ENCODE peak calls at places on chromosome 12, in seven cellular contexts. N is breast epithelium, U is adrenal gland, T is spleen, C is heart left ventricle, W is body of pancreas, X is tibial nerve. P is an unnamed sample.

GRCh38 chr12:42129595-42130204 is 15.0 kb downstream of the GXYLT1 start:
- DNase-seq in N (no peak), U (peak; percentile 76), T (no peak), C (no peak), W (peak; percentile 60), X (no peak), P (no peak)

GRCh38 chr12:122845865-122846621 is 10.8 kb downstream of the HIP1R start:
- DNase-seq in N (no peak), U (no peak), T (no peak), C (no peak), W (no peak), X (no peak), P (no peak)

GRCh38 chr12:100184549-100184948 is 16.1 kb upstream of the ACTR6 start:
- DNase-seq in N (no peak), U (no peak), T (no peak), C (no peak), W (no peak), X (no peak), P (no peak)

GRCh38 chr12:41515953-41516352 is 327.8 kb downstream of the PDZRN4 start:
- DNase-seq in N (no peak), U (no peak), T (no peak), C (no peak), W (no peak), X (no peak), P (no peak)

GRCh38 chr12:3147260-3147659 is 70.1 kb downstream of the TSPAN9 start:
- DNase-seq in N (no peak), U (no peak), T (no peak), C (no peak), W (no peak), X (no peak), P (no peak)

GRCh38 chr12:92634730-92635129 is 68.1 kb upstream of the PLEKHG7 start:
- DNase-seq in N (no peak), U (no peak), T (no peak), C (no peak), W (no peak), X (no peak), P (no peak)

GRCh38 chr12:48601013-48601756 is 31.3 kb upstream of the LALBA start:
- DNase-seq in N (no peak), U (no peak), T (no peak), C (no peak), W (no peak), X (no peak), P (no peak)

GRCh38 chr12:42902001-42902400 is 312.5 kb upstream of the PRICKLE1 start:
- DNase-seq in N (no peak), U (no peak), T (no peak), C (no peak), W (no peak), X (no peak), P (no peak)

GRCh38 chr12:125228519-125229260 is 163.5 kb downstream of the AACS start:
- DNase-seq in N (no peak), U (no peak), T (no peak), C (no peak), W (no peak), X (no peak), P (no peak)

GRCh38 chr12:99009654-99010296 is 364.7 kb downstream of the APAF1 start:
- DNase-seq in N (no peak), U (no peak), T (no peak), C (no peak), W (no peak), X (no peak), P (no peak)

GRCh38 chr12:94948232-94948810 is 55.2 kb downstream of the NDUFA12 start:
- DNase-seq in N (no peak), U (peak; percentile 20), T (no peak), C (no peak), W (no peak), X (no peak), P (no peak)

GRCh38 chr12:98856897-98857540 is 211.9 kb downstream of the APAF1 start:
- DNase-seq in N (no peak), U (no peak), T (no peak), C (no peak), W (no peak), X (no peak), P (no peak)

GRCh38 chr12:40236357-40236850 is 11.6 kb downstream of the LRRK2 start:
- DNase-seq in N (no peak), U (no peak), T (no peak), C (no peak), W (no peak), X (no peak), P (no peak)

GRCh38 chr12:121858662-121859572 is at the start of gene HPD:
- DNase-seq in N (no peak), U (peak; percentile 91), T (no peak), C (peak; percentile 80), W (peak; percentile 80), X (peak; percentile 16), P (peak; percentile 84)

GRCh38 chr12:80400591-80400991 is 43.4 kb upstream of the PTPRQ start:
- DNase-seq in N (no peak), U (no peak), T (no peak), C (no peak), W (no peak), X (no peak), P (no peak)

GRCh38 chr12:111581434-111582132 is 17.5 kb downstream of the ATXN2 start:
- DNase-seq in N (no peak), U (no peak), T (no peak), C (no peak), W (no peak), X (no peak), P (no peak)

GRCh38 chr12:38120438-38120837 is 196.1 kb upstream of the ALG10B start:
- DNase-seq in N (no peak), U (no peak), T (no peak), C (no peak), W (no peak), X (no peak), P (no peak)

GRCh38 chr12:113875681-113876080 is 90.4 kb downstream of the RBM19 start:
- DNase-seq in N (no peak), U (no peak), T (no peak), C (no peak), W (no peak), X (no peak), P (no peak)

GRCh38 chr12:19499030-19499429 is 59.7 kb downstream of the AEBP2 start:
- DNase-seq in N (no peak), U (no peak), T (no peak), C (no peak), W (no peak), X (no peak), P (no peak)

GRCh38 chr12:10600988-10601387 is 12.4 kb downstream of the MAGOHB start:
- DNase-seq in N (no peak), U (no peak), T (no peak), C (no peak), W (no peak), X (no peak), P (no peak)

GRCh38 chr12:121514184-121514742 is 66.6 kb downstream of the KDM2B start:
- DNase-seq in N (no peak), U (no peak), T (peak; percentile 80), C (no peak), W (no peak), X (no peak), P (no peak)

GRCh38 chr12:66044731-66045130 is 85.8 kb downstream of the LLPH start:
- DNase-seq in N (no peak), U (no peak), T (no peak), C (no peak), W (no peak), X (no peak), P (no peak)

GRCh38 chr12:65500121-65500846 is 221.8 kb downstream of the MSRB3 start:
- DNase-seq in N (no peak), U (no peak), T (no peak), C (no peak), W (no peak), X (no peak), P (no peak)

GRCh38 chr12:119659289-119659897 is 8.5 kb upstream of the PRKAB1 start:
- DNase-seq in N (no peak), U (peak; percentile 59), T (no peak), C (no peak), W (peak; percentile 33), X (no peak), P (no peak)

GRCh38 chr12:115149279-115149678 is 465.3 kb upstream of the TBX3 start:
- DNase-seq in N (no peak), U (no peak), T (no peak), C (no peak), W (no peak), X (no peak), P (no peak)

GRCh38 chr12:122795807-122796206 is 21.4 kb downstream of the CCDC62 start:
- DNase-seq in N (no peak), U (no peak), T (no peak), C (no peak), W (no peak), X (no peak), P (no peak)

DNA sequence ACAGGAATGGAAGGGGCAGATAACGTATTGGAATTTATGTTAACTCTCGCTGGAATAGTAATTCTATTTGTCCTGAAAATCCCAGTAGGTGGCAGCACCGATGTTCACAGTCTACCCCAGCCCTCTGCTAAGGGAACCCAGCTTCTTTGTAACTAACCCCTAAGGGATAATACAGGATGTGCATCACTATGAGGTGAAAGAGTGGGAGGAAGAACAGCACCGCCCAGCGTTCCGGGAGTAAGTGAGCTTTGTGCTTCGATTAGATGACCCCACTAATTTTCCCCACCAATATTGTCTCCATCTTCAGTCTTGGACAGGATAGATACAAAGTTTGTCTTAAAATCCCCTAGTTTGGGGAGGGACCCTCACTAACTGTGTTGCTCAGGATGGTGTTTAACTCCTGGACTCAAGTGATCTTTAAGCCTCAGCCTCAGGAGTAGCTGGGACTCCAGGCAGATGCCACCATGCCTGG is 2.7 kb downstream of the SLC2A3 start:
- DNase-seq in N (no peak), U (peak; percentile 90), T (peak; percentile 85), C (peak; percentile 75), W (peak; percentile 77), X (peak; percentile 62), P (peak; percentile 63)
- TF ChIP-seq POLR2A in N (peak; percentile 38), U (no peak), T (no peak), C (peak; percentile 49), W (peak; percentile 18), X (peak; percentile 59), P (peak; percentile 63)

DNA sequence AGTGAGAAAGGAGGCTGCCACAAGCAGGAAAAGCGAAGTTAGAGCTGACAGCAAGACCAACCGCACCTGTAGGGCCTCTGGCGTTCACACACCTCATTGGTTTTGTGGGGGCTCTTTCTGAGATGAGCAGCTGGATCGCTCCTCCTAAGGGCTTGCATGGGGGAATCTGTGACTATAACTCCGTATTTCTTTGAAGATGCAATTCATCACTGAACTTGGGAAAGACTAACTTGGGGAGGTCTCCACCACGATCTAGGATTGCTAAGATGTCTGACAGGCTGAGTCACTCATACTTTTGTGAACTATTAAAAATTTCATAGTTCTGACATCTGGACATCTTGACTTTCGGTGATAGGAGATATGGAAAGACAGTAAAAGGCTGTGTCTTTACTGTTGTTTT is 173.6 kb downstream of the ETV6 start:
- DNase-seq in N (no peak), U (no peak), T (no peak), C (no peak), W (no peak), X (no peak), P (no peak)
- TF ChIP-seq POLR2A in N (no peak), U (no peak), T (no peak), C (no peak), W (no peak), X (no peak), P (no peak)

GRCh38 chr12:69947123-69947522 is 122.1 kb downstream of the MYRFL start:
- DNase-seq in N (no peak), U (no peak), T (no peak), C (no peak), W (no peak), X (no peak), P (no peak)
- TF ChIP-seq POLR2A in N (no peak), U (no peak), T (no peak), C (no peak), W (no peak), X (no peak), P (no peak)

GRCh38 chr12:106179086-106179485 is 40.3 kb upstream of the NUAK1 start:
- DNase-seq in N (no peak), U (peak; percentile 55), T (no peak), C (no peak), W (peak; percentile 38), X (peak; percentile 47), P (peak; percentile 42)
- TF ChIP-seq POLR2A in N (no peak), U (no peak), T (no peak), C (no peak), W (no peak), X (no peak), P (no peak)